ENCODE peak calls at places on chromosomes 16 and 17, in five cellular contexts. K, X, Z, C and N are unnamed samples. For H3K9me3, the result is how much of the 10 kb centered on the place peaks cover.

GRCh38 chr17:2214047-2214717 is 89.4 kb downstream of the SMG6 start:
- DNase-seq in K (no peak), X (no peak), Z (peak), C (no peak), N (no peak)

GRCh38 chr17:1890758-1891450 is 61.1 kb downstream of the RPA1 start:
- DNase-seq in K (no peak), X (no peak), Z (no peak), C (no peak), N (no peak)

GRCh38 chr17:36546418-36547093 is 1.8 kb downstream of the GGNBP2 start:
- DNase-seq in K (no peak), X (no peak), Z (no peak), C (no peak), N (no peak)

GRCh38 chr16:5510819-5511370 is 413.3 kb upstream of the EEF2KMT start:
- DNase-seq in K (no peak), X (no peak), Z (no peak), C (peak), N (no peak)

GRCh38 chr16:878071-878784 is 77.7 kb upstream of the GNG13 start:
- DNase-seq in K (no peak), X (peak), Z (no peak), C (no peak), N (no peak)

GRCh38 chr17:48510761-48511604 is 19.8 kb downstream of the HOXB1 start:
- DNase-seq in K (no peak), X (no peak), Z (no peak), C (no peak), N (no peak)

GRCh38 chr17:73613947-73614655 is 30.1 kb downstream of the SDK2 start:
- DNase-seq in K (no peak), X (no peak), Z (no peak), C (no peak), N (no peak)

GRCh38 chr17:10127819-10128375 is 70.5 kb downstream of the GAS7 start:
- DNase-seq in K (no peak), X (no peak), Z (peak), C (no peak), N (no peak)

GRCh38 chr16:65453646-65454045 is 331.8 kb upstream of the CDH11 start:
- DNase-seq in K (no peak), X (no peak), Z (no peak), C (no peak), N (no peak)

GRCh38 chr17:43040655-43041054 is 15.6 kb downstream of the RND2 start:
- DNase-seq in K (no peak), X (no peak), Z (no peak), C (no peak), N (no peak)

GRCh38 chr17:78510141-78510935 is 66.9 kb downstream of the DNAH17 start:
- DNase-seq in K (no peak), X (no peak), Z (no peak), C (no peak), N (no peak)

GRCh38 chr17:80812362-80813088 is 179.1 kb upstream of the CHMP6 start:
- DNase-seq in K (no peak), X (no peak), Z (no peak), C (no peak), N (no peak)

GRCh38 chr17:49871211-49871610 is 23.3 kb upstream of the TAC4 start:
- DNase-seq in K (no peak), X (no peak), Z (no peak), C (peak), N (no peak)

GRCh38 chr16:28998837-28999236 is 14.0 kb downstream of the LAT start:
- DNase-seq in K (no peak), X (no peak), Z (no peak), C (no peak), N (no peak)

GRCh38 chr17:78664476-78665384 is 87.5 kb upstream of the DNAH17 start:
- DNase-seq in K (no peak), X (no peak), Z (no peak), C (no peak), N (no peak)

GRCh38 chr16:22018559-22018958 is 10.6 kb downstream of the MOSMO start:
- DNase-seq in K (no peak), X (no peak), Z (no peak), C (no peak), N (no peak)

GRCh38 chr17:80526116-80526910 is 18.3 kb upstream of the RPTOR start:
- DNase-seq in K (no peak), X (no peak), Z (no peak), C (no peak), N (no peak)

GRCh38 chr16:13957197-13958078 is 37.5 kb downstream of the ERCC4 start:
- DNase-seq in K (no peak), X (peak), Z (peak), C (peak), N (no peak)

GRCh38 chr16:58885528-58886170 is 151.5 kb upstream of the GOT2 start:
- DNase-seq in K (no peak), X (no peak), Z (no peak), C (no peak), N (no peak)

GRCh38 chr17:27158390-27158789 is 135.5 kb upstream of the WSB1 start:
- DNase-seq in K (no peak), X (no peak), Z (no peak), C (no peak), N (no peak)

GRCh38 chr17:27155866-27156265 is 138.0 kb upstream of the WSB1 start:
- DNase-seq in K (no peak), X (no peak), Z (no peak), C (no peak), N (no peak)

GRCh38 chr17:27157898-27158297 is 136.0 kb upstream of the WSB1 start:
- DNase-seq in K (no peak), X (no peak), Z (no peak), C (no peak), N (no peak)

GRCh38 chr17:27157297-27157696 is 136.6 kb upstream of the WSB1 start:
- DNase-seq in K (no peak), X (no peak), Z (no peak), C (no peak), N (no peak)

GRCh38 chr17:27153005-27153404 is 140.9 kb upstream of the WSB1 start:
- DNase-seq in K (no peak), X (no peak), Z (no peak), C (no peak), N (no peak)
- H3K9me3 ChIP-seq in K (under half), X (under half), Z (under half), C (under half), N (under half)

DNA sequence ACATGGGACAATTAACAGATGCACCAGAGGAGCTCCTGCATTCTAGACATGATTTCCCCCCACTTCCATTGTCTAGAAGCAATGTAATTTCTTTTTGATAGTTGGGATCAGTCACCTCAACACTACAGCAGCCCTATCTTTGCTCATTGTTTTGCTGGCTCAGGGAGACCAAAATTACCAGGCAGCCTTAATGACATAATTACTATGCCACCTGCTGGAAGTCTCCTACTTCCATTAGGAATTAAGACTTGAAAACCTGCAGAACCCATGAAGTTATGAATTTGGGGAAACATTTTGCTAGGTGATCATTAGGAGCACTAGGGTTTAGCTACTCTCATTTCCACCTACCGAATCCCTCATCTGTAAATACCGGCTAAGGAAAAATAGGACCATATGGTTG is 312.0 kb upstream of the CA10 start:
- DNase-seq in K (no peak), X (no peak), Z (no peak), C (no peak), N (no peak)
- H3K9me3 ChIP-seq in K (under half), X (under half), Z (under half), C (under half), N (under half)

GRCh38 chr17:52828621-52829020 is 670.1 kb upstream of the CA10 start:
- DNase-seq in K (no peak), X (peak), Z (no peak), C (no peak), N (no peak)
- H3K9me3 ChIP-seq in K (under half), X (under half), Z (under half), C (under half), N (under half)

GRCh38 chr16:20051611-20052010 is 22.1 kb downstream of the GPR139 start:
- DNase-seq in K (no peak), X (no peak), Z (no peak), C (no peak), N (no peak)
- H3K9me3 ChIP-seq in K (under half), X (under half), Z (under half), C (under half), N (under half)

GRCh38 chr16:75175074-75175473 is 26.8 kb downstream of the ZFP1 start:
- DNase-seq in K (no peak), X (no peak), Z (no peak), C (no peak), N (no peak)
- H3K9me3 ChIP-seq in K (half or more), X (half or more), Z (under half), C (under half), N (under half)

DNA sequence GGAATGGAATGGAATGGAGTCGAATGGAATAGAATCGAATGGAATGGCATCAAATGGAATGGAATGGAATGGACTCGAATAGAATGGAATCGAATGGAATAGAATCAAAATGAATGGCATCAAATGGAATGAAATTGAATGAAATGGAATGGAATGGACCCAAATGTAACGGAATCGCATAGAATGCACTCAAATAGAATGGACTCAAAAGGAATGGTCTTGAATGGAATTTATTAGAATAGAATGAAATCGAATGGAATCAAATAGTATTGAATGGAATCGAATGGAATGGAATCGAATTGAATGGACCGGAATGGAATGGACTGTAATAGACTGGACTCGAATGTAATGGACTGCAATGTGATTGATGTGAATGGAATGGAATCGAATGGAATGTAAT is 501.4 kb upstream of the WSB1 start:
- DNase-seq in K (no peak), X (no peak), Z (no peak), C (no peak), N (no peak)
- H3K9me3 ChIP-seq in K (half or more), X (half or more), Z (under half), C (under half), N (under half)

DNA sequence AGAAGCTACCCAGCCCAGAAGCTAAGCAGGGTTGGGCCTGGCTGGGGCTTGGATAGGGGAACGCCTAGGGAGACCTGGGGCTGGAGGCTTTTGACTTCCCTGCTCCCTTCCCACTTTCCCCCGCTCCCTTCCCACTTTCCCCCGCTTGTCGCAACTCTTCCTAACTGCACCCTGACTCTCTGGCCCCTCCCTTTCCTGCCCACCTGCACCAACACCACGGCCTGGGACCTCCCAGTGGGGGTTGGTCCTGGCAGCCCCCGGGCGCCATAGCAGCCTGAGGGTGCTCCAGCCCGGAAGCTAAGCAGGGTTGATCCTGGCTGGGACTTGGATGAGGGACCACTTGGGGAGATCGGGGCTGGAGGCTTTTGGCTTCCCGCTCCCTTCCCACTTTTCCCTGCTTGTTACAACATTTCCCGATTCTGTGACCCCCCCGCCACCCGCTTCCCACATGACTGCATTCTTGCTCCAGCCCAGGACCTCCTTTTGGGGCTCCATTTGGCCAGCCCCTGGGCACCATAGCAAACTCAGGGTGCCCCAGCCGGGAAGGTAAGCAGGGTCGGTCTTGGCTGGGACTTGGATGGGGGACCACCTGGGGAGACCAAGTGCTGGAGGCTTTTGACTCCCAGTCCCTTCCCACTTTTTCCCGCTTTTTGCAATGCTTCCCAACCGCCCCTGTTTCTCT is 2287.0 kb downstream of the TP53TG3F start:
- DNase-seq in K (no peak), X (no peak), Z (no peak), C (no peak), N (no peak)
- H3K9me3 ChIP-seq in K (half or more), X (under half), Z (under half), C (under half), N (under half)

DNA sequence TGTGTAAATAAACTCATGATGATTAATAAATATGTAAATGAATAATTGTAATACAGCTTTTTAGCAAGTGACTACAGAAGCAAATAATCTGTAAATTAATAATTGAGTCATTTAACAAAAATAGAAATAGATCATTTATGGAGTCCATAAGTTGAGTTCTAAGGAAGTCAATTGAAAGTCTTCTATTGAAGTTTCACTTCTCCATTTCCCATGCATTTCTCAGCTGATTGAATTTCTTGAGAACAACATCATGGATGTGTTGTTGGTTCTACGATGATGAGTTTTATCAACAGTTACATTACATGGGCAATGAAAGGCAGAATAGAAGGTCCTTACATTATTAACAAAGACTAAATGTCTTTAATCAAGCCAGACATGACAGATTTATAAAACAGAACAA is 290.4 kb downstream of the MAP2K6 start:
- DNase-seq in K (no peak), X (no peak), Z (no peak), C (no peak), N (no peak)
- H3K9me3 ChIP-seq in K (under half), X (under half), Z (under half), C (under half), N (under half)